ENCODE peak calls at places on chromosome 4, in nine cellular contexts. One of them, this sample, is unnamed. For H3K36me3 and H3K9me2, the result is how much of the 10 kb centered on the place peaks cover.

GRCh38 chr4:30722916-30723270 is 2.7 kb downstream of the PCDH7 start:
- DNase-seq in Karpas-422: no peak
- DNase-seq in GM23338: peak
- DNase-seq in hepatocyte: peak
- DNase-seq in HCT116: no peak
- DNase-seq in PC-9: no peak
- DNase-seq in MM.1S: no peak
- DNase-seq in SK-N-SH: peak
- DNase-seq in GM23248: no peak
- DNase-seq in this sample: no peak

GRCh38 chr4:98573791-98574190 is 84.6 kb downstream of the TSPAN5 start:
- DNase-seq in HCT116: no peak
- DNase-seq in GM23248: no peak
- DNase-seq in GM23338: no peak
- DNase-seq in Karpas-422: no peak
- DNase-seq in SK-N-SH: no peak
- DNase-seq in hepatocyte: no peak
- DNase-seq in PC-9: peak
- DNase-seq in MM.1S: no peak
- DNase-seq in this sample: no peak

GRCh38 chr4:55543858-55544257 is 2.9 kb downstream of the CLOCK start:
- DNase-seq in GM23248: peak
- DNase-seq in MM.1S: no peak
- DNase-seq in SK-N-SH: peak
- DNase-seq in HCT116: peak
- DNase-seq in GM23338: no peak
- DNase-seq in hepatocyte: no peak
- DNase-seq in Karpas-422: no peak
- DNase-seq in PC-9: no peak
- DNase-seq in this sample: peak

GRCh38 chr4:153095448-153096204 is 108.6 kb upstream of the TRIM2 start:
- DNase-seq in MM.1S: no peak
- DNase-seq in SK-N-SH: no peak
- DNase-seq in GM23248: no peak
- DNase-seq in GM23338: no peak
- DNase-seq in PC-9: no peak
- DNase-seq in Karpas-422: no peak
- DNase-seq in HCT116: no peak
- DNase-seq in hepatocyte: no peak
- DNase-seq in this sample: no peak

GRCh38 chr4:97911236-97911906 is 231.9 kb downstream of the STPG2 start:
- DNase-seq in PC-9: no peak
- DNase-seq in Karpas-422: no peak
- DNase-seq in HCT116: no peak
- DNase-seq in hepatocyte: no peak
- DNase-seq in MM.1S: no peak
- DNase-seq in GM23338: peak
- DNase-seq in GM23248: no peak
- DNase-seq in SK-N-SH: no peak
- DNase-seq in this sample: no peak

GRCh38 chr4:74109116-74109791 is 10.3 kb upstream of the CXCL2 start:
- DNase-seq in MM.1S: no peak
- DNase-seq in SK-N-SH: no peak
- DNase-seq in HCT116: peak
- DNase-seq in GM23338: peak
- DNase-seq in GM23248: peak
- DNase-seq in hepatocyte: peak
- DNase-seq in Karpas-422: no peak
- DNase-seq in PC-9: peak
- DNase-seq in this sample: no peak

GRCh38 chr4:187380181-187380581 is 615.4 kb upstream of the ZFP42 start:
- DNase-seq in hepatocyte: peak
- DNase-seq in MM.1S: peak
- DNase-seq in SK-N-SH: no peak
- DNase-seq in PC-9: peak
- DNase-seq in GM23248: peak
- DNase-seq in GM23338: peak
- DNase-seq in Karpas-422: peak
- DNase-seq in HCT116: peak
- DNase-seq in this sample: peak

GRCh38 chr4:145736241-145736831 is 56.4 kb downstream of the C4orf51 start:
- DNase-seq in Karpas-422: no peak
- DNase-seq in MM.1S: no peak
- DNase-seq in PC-9: peak
- DNase-seq in SK-N-SH: no peak
- DNase-seq in GM23338: no peak
- DNase-seq in HCT116: no peak
- DNase-seq in hepatocyte: no peak
- DNase-seq in GM23248: peak
- DNase-seq in this sample: no peak

GRCh38 chr4:140315032-140315826 is 58.2 kb upstream of the SCOC start:
- DNase-seq in SK-N-SH: no peak
- DNase-seq in hepatocyte: no peak
- DNase-seq in GM23248: peak
- DNase-seq in GM23338: no peak
- DNase-seq in PC-9: no peak
- DNase-seq in HCT116: no peak
- DNase-seq in Karpas-422: no peak
- DNase-seq in MM.1S: no peak
- DNase-seq in this sample: no peak

GRCh38 chr4:171169396-171169795 is 643.8 kb upstream of the GALNTL6 start:
- DNase-seq in HCT116: no peak
- DNase-seq in hepatocyte: no peak
- DNase-seq in MM.1S: no peak
- DNase-seq in GM23338: no peak
- DNase-seq in SK-N-SH: no peak
- DNase-seq in PC-9: no peak
- DNase-seq in Karpas-422: no peak
- DNase-seq in GM23248: no peak
- DNase-seq in this sample: no peak

GRCh38 chr4:28010543-28011235 is 1150.0 kb downstream of the STIM2 start:
- DNase-seq in MM.1S: no peak
- DNase-seq in Karpas-422: no peak
- DNase-seq in PC-9: no peak
- DNase-seq in SK-N-SH: no peak
- DNase-seq in HCT116: no peak
- DNase-seq in GM23248: peak
- DNase-seq in hepatocyte: no peak
- DNase-seq in GM23338: no peak
- DNase-seq in this sample: no peak

GRCh38 chr4:89491731-89492235 is 184.2 kb upstream of the GPRIN3 start:
- DNase-seq in GM23338: peak
- DNase-seq in hepatocyte: no peak
- DNase-seq in MM.1S: no peak
- DNase-seq in HCT116: no peak
- DNase-seq in PC-9: no peak
- DNase-seq in SK-N-SH: no peak
- DNase-seq in GM23248: no peak
- DNase-seq in Karpas-422: no peak
- DNase-seq in this sample: no peak

GRCh38 chr4:138301536-138301935 is 59.4 kb upstream of the SLC7A11 start:
- DNase-seq in SK-N-SH: no peak
- DNase-seq in hepatocyte: peak
- DNase-seq in GM23248: no peak
- DNase-seq in HCT116: no peak
- DNase-seq in Karpas-422: no peak
- DNase-seq in MM.1S: no peak
- DNase-seq in GM23338: no peak
- DNase-seq in PC-9: no peak
- DNase-seq in this sample: no peak

GRCh38 chr4:31194823-31195222 is 474.7 kb downstream of the PCDH7 start:
- DNase-seq in hepatocyte: no peak
- DNase-seq in HCT116: no peak
- DNase-seq in PC-9: no peak
- DNase-seq in SK-N-SH: no peak
- DNase-seq in GM23248: no peak
- DNase-seq in MM.1S: no peak
- DNase-seq in GM23338: no peak
- DNase-seq in Karpas-422: no peak
- DNase-seq in this sample: no peak

GRCh38 chr4:32824321-32824720 is 2104.2 kb downstream of the PCDH7 start:
- DNase-seq in GM23248: no peak
- DNase-seq in MM.1S: no peak
- DNase-seq in PC-9: peak
- DNase-seq in SK-N-SH: no peak
- DNase-seq in HCT116: no peak
- DNase-seq in GM23338: no peak
- DNase-seq in Karpas-422: no peak
- DNase-seq in hepatocyte: no peak
- DNase-seq in this sample: no peak

GRCh38 chr4:1234296-1234695 is 14.6 kb downstream of the CTBP1 start:
- DNase-seq in HCT116: no peak
- DNase-seq in SK-N-SH: peak
- DNase-seq in GM23248: peak
- DNase-seq in Karpas-422: no peak
- DNase-seq in GM23338: peak
- DNase-seq in PC-9: no peak
- DNase-seq in hepatocyte: peak
- DNase-seq in MM.1S: no peak
- DNase-seq in this sample: no peak
- H3K36me3 ChIP-seq in HCT116: under half
- H3K36me3 ChIP-seq in SK-N-SH: under half
- H3K36me3 ChIP-seq in GM23248: under half
- H3K36me3 ChIP-seq in Karpas-422: under half
- H3K36me3 ChIP-seq in GM23338: under half
- H3K36me3 ChIP-seq in PC-9: under half
- H3K36me3 ChIP-seq in hepatocyte: under half
- H3K36me3 ChIP-seq in MM.1S: under half
- H3K36me3 ChIP-seq in this sample: half or more

DNA sequence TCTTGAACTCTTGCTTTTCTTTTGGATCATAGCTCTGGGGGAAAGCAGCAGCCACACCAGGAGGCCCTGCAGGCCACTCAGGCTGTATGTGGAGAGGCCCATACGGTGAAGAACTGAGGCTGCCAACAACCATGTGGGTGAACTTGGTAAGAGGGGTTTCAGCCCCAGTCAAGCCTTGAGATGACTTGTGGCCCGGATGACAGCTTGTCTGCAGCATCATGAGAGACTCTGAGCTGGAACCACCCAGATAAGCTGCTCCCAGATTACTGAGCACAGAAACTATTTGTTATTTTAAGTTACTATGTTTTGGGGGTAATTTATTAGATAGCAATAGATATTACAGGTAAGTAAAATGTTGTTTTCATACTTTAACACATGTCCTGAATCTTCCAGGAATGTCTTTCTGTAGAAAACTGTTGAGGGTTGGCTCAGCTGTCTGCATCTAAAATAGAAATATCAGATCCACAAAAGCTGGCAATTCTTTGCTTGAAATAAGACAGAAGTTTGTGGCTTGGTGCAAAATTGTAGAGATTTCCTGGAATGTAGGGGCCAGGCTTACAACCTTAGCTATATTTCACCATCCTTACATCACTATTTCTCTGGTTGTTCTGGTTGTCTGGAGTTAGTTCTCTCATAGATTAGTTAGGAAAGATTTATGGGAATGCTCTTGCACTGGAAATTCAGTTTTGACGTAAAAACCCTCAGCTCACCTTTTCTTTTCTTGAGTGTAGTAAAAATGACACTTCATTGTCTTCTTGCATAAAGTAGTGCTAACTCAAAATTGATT is 272.1 kb downstream of the RAPGEF2 start:
- DNase-seq in hepatocyte: no peak
- DNase-seq in MM.1S: no peak
- DNase-seq in PC-9: no peak
- DNase-seq in HCT116: no peak
- DNase-seq in GM23248: peak
- DNase-seq in SK-N-SH: no peak
- DNase-seq in Karpas-422: no peak
- DNase-seq in GM23338: no peak
- DNase-seq in this sample: no peak
- H3K27ac ChIP-seq in hepatocyte: no peak
- H3K27ac ChIP-seq in MM.1S: no peak
- H3K27ac ChIP-seq in PC-9: no peak
- H3K27ac ChIP-seq in HCT116: no peak
- H3K27ac ChIP-seq in GM23248: peak
- H3K27ac ChIP-seq in SK-N-SH: peak
- H3K27ac ChIP-seq in Karpas-422: no peak
- H3K27ac ChIP-seq in GM23338: no peak
- H3K27ac ChIP-seq in this sample: no peak

DNA sequence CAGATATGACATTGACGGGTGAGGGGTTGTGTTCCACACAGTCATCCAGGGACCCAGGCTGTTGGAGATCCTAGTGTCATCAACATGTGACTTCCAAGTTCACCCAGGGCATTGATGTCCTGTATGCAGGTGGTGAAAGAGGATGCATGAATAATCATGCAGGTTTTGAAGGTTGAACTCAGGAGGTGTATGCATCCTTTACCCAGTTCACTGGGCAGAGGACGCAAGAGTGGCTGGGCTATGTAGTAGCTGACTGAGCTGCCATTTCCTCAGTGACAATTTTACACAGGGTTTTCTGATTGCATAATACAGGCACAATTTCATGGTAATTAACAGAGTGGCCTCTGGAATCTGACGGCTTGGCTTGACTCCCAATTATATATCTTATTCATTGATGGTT is 323.0 kb downstream of the HS3ST1 start:
- DNase-seq in hepatocyte: no peak
- DNase-seq in SK-N-SH: no peak
- DNase-seq in GM23248: no peak
- DNase-seq in Karpas-422: no peak
- DNase-seq in MM.1S: no peak
- DNase-seq in HCT116: no peak
- DNase-seq in PC-9: no peak
- DNase-seq in GM23338: no peak
- DNase-seq in this sample: no peak
- H3K9me2 ChIP-seq in hepatocyte: under half
- H3K9me2 ChIP-seq in SK-N-SH: under half
- H3K9me2 ChIP-seq in GM23248: under half
- H3K9me2 ChIP-seq in Karpas-422: under half
- H3K9me2 ChIP-seq in MM.1S: under half
- H3K9me2 ChIP-seq in HCT116: under half
- H3K9me2 ChIP-seq in PC-9: under half
- H3K9me2 ChIP-seq in GM23338: under half
- H3K9me2 ChIP-seq in this sample: under half

GRCh38 chr4:24576276-24576675 is 8.1 kb downstream of the DHX15 start:
- DNase-seq in hepatocyte: no peak
- DNase-seq in MM.1S: no peak
- DNase-seq in HCT116: no peak
- DNase-seq in GM23338: no peak
- DNase-seq in GM23248: no peak
- DNase-seq in PC-9: no peak
- DNase-seq in SK-N-SH: no peak
- DNase-seq in Karpas-422: no peak
- DNase-seq in this sample: no peak

GRCh38 chr4:24570172-24570571 is 14.2 kb downstream of the DHX15 start:
- DNase-seq in hepatocyte: no peak
- DNase-seq in MM.1S: no peak
- DNase-seq in HCT116: no peak
- DNase-seq in GM23338: no peak
- DNase-seq in PC-9: no peak
- DNase-seq in GM23248: no peak
- DNase-seq in SK-N-SH: no peak
- DNase-seq in Karpas-422: no peak
- DNase-seq in this sample: no peak

GRCh38 chr4:24573582-24573981 is 10.8 kb downstream of the DHX15 start:
- DNase-seq in hepatocyte: no peak
- DNase-seq in Karpas-422: no peak
- DNase-seq in HCT116: no peak
- DNase-seq in GM23248: no peak
- DNase-seq in GM23338: no peak
- DNase-seq in MM.1S: no peak
- DNase-seq in SK-N-SH: no peak
- DNase-seq in PC-9: no peak
- DNase-seq in this sample: no peak

GRCh38 chr4:24570574-24571236 is 13.6 kb downstream of the DHX15 start:
- DNase-seq in SK-N-SH: no peak
- DNase-seq in GM23248: no peak
- DNase-seq in GM23338: no peak
- DNase-seq in hepatocyte: no peak
- DNase-seq in MM.1S: no peak
- DNase-seq in PC-9: no peak
- DNase-seq in Karpas-422: no peak
- DNase-seq in HCT116: no peak
- DNase-seq in this sample: no peak

GRCh38 chr4:24574256-24574655 is 10.1 kb downstream of the DHX15 start:
- DNase-seq in Karpas-422: no peak
- DNase-seq in PC-9: no peak
- DNase-seq in GM23248: no peak
- DNase-seq in hepatocyte: no peak
- DNase-seq in SK-N-SH: no peak
- DNase-seq in HCT116: no peak
- DNase-seq in GM23338: no peak
- DNase-seq in MM.1S: no peak
- DNase-seq in this sample: no peak
- H3K36me3 ChIP-seq in Karpas-422: half or more
- H3K36me3 ChIP-seq in PC-9: half or more
- H3K36me3 ChIP-seq in GM23248: half or more
- H3K36me3 ChIP-seq in hepatocyte: under half
- H3K36me3 ChIP-seq in SK-N-SH: half or more
- H3K36me3 ChIP-seq in HCT116: half or more
- H3K36me3 ChIP-seq in GM23338: under half
- H3K36me3 ChIP-seq in MM.1S: under half
- H3K36me3 ChIP-seq in this sample: half or more

This sample was measured in OCI-LY7.